ENCODE peak calls at places on chromosomes 4 and X, in six cellular contexts. H is thyroid gland; W is hepatocyte; R is effector memory CD4-positive, alpha-beta T cell; A is PC-3; B is pancreas. C is an unnamed sample.
A peak's percentile ranks its signal among the peaks of the same experiment; 100 is the strongest.

GRCh38 chr4:163495900-163496299 is 1.4 kb downstream of the TMA16 start:
- DNase-seq in H (no peak), W (no peak), R (no peak), A (no peak), B (no peak), C (no peak)

GRCh38 chr4:61773655-61774245 is 573.6 kb downstream of the ADGRL3 start:
- DNase-seq in H (no peak), W (no peak), R (no peak), A (no peak), B (no peak), C (no peak)

GRCh38 chrX:71652405-71652804 is 14.9 kb upstream of the LOC101059915 start:
- DNase-seq in H (peak; percentile 52), W (peak; percentile 64), R (peak; percentile 31), A (peak; percentile 72), B (peak; percentile 36), C (no peak)

GRCh38 chr4:184647391-184648101 is 1.7 kb downstream of the CASP3 start:
- DNase-seq in H (no peak), W (no peak), R (no peak), A (peak; percentile 35), B (no peak), C (no peak)

GRCh38 chr4:118005883-118006282 is 28.4 kb upstream of the NDST3 start:
- DNase-seq in H (no peak), W (no peak), R (no peak), A (no peak), B (no peak), C (no peak)

GRCh38 chr4:185742766-185743165 is 69.2 kb downstream of the SORBS2 start:
- DNase-seq in H (peak; percentile 75), W (no peak), R (no peak), A (peak; percentile 28), B (peak; percentile 68), C (no peak)

GRCh38 chr4:183797445-183798248 is 107.5 kb upstream of the STOX2 start:
- DNase-seq in H (peak; percentile 70), W (peak; percentile 65), R (no peak), A (no peak), B (peak; percentile 53), C (peak; percentile 71)

GRCh38 chr4:145066063-145066501 is 31.9 kb downstream of the ANAPC10 start:
- DNase-seq in H (no peak), W (peak; percentile 8), R (no peak), A (no peak), B (no peak), C (no peak)

GRCh38 chrX:1719270-1719669 is 104.4 kb downstream of the ASMT start:
- DNase-seq in H (no peak), W (no peak), R (no peak), A (peak; percentile 6), B (no peak), C (no peak)

GRCh38 chr4:41106694-41107419 is 107.5 kb downstream of the APBB2 start:
- DNase-seq in H (no peak), W (no peak), R (no peak), A (no peak), B (no peak), C (no peak)

GRCh38 chrX:96688789-96689188 is 4.1 kb downstream of the DIAPH2 start:
- DNase-seq in H (no peak), W (no peak), R (no peak), A (no peak), B (no peak), C (no peak)

GRCh38 chr4:125789018-125789417 is 474.3 kb downstream of the FAT4 start:
- DNase-seq in H (no peak), W (no peak), R (no peak), A (no peak), B (no peak), C (no peak)

GRCh38 chr4:124428648-124429047 is 283.9 kb downstream of the ANKRD50 start:
- DNase-seq in H (no peak), W (no peak), R (no peak), A (no peak), B (no peak), C (no peak)

GRCh38 chr4:76488905-76489798 is 54.1 kb downstream of the SHROOM3 start:
- DNase-seq in H (peak; percentile 17), W (no peak), R (no peak), A (no peak), B (no peak), C (no peak)

GRCh38 chr4:181564616-181565015 is 678.6 kb upstream of the TENM3 start:
- DNase-seq in H (no peak), W (no peak), R (no peak), A (no peak), B (no peak), C (no peak)

GRCh38 chr4:8703857-8704495 is 111.4 kb downstream of the CPZ start:
- DNase-seq in H (no peak), W (no peak), R (no peak), A (no peak), B (no peak), C (no peak)

GRCh38 chr4:38667005-38667771 is 3.2 kb downstream of the KLF3 start:
- DNase-seq in H (peak; percentile 73), W (peak; percentile 94), R (peak; percentile 53), A (peak; percentile 85), B (peak; percentile 88), C (peak; percentile 64)

GRCh38 chr4:21130606-21131005 is 430.3 kb downstream of the PACRGL start:
- DNase-seq in H (no peak), W (no peak), R (no peak), A (no peak), B (no peak), C (no peak)

GRCh38 chr4:60579335-60579734 is 620.8 kb upstream of the ADGRL3 start:
- DNase-seq in H (no peak), W (no peak), R (no peak), A (peak; percentile 85), B (no peak), C (no peak)

GRCh38 chrX:30015440-30015839 is 199.9 kb upstream of the MAGEB2 start:
- DNase-seq in H (no peak), W (no peak), R (no peak), A (no peak), B (no peak), C (no peak)

GRCh38 chr4:103264905-103265304 is 66.8 kb upstream of the CENPE start:
- DNase-seq in H (no peak), W (no peak), R (no peak), A (no peak), B (no peak), C (no peak)

GRCh38 chr4:64125354-64125753 is 283.9 kb downstream of the TECRL start:
- DNase-seq in H (no peak), W (no peak), R (no peak), A (no peak), B (no peak), C (no peak)

GRCh38 chrX:96889726-96890125 is 6.0 kb downstream of the RPA4 start:
- DNase-seq in H (no peak), W (no peak), R (no peak), A (no peak), B (no peak), C (no peak)

GRCh38 chr4:116015062-116015461 is 901.6 kb upstream of the NDST4 start:
- DNase-seq in H (no peak), W (no peak), R (no peak), A (no peak), B (no peak), C (no peak)

GRCh38 chr4:122783301-122784215 is 43.1 kb upstream of the FGF2 start:
- DNase-seq in H (peak; percentile 82), W (peak; percentile 17), R (no peak), A (peak; percentile 95), B (peak; percentile 55), C (peak; percentile 55)

GRCh38 chr4:158810487-158811215 is 41.8 kb downstream of the FNIP2 start:
- DNase-seq in H (peak; percentile 61), W (peak; percentile 83), R (no peak), A (peak; percentile 92), B (peak; percentile 59), C (no peak)

GRCh38 chr4:75002381-75002780 is 69.5 kb downstream of the PARM1 start:
- DNase-seq in H (no peak), W (no peak), R (no peak), A (peak; percentile 65), B (no peak), C (no peak)

GRCh38 chrX:48531359-48531954 is 8.1 kb upstream of the TBC1D25 start:
- DNase-seq in H (no peak), W (no peak), R (no peak), A (peak; percentile 80), B (no peak), C (no peak)

GRCh38 chrX:1086444-1087409 is 125.7 kb downstream of the CRLF2 start:
- DNase-seq in H (no peak), W (no peak), R (no peak), A (peak; percentile 57), B (no peak), C (no peak)

GRCh38 chrX:107701493-107702121 is 73.3 kb downstream of the PRPS1 start:
- DNase-seq in H (peak; percentile 60), W (no peak), R (no peak), A (no peak), B (no peak), C (no peak)

GRCh38 chrX:136353519-136354095 is 52.8 kb downstream of the ADGRG4 start:
- DNase-seq in H (no peak), W (no peak), R (no peak), A (peak; percentile 94), B (no peak), C (no peak)

GRCh38 chr4:107856901-107857300 is 32.2 kb downstream of the SGMS2 start:
- DNase-seq in H (no peak), W (no peak), R (no peak), A (no peak), B (no peak), C (no peak)
- H3K4me1 ChIP-seq in H (peaks cover 18% of the 10 kb centered on the region), W (peaks cover 12% of the 10 kb centered on the region), R (no peaks in the 10 kb centered on the region), A (peaks cover 22% of the 10 kb centered on the region), B (peaks cover 9% of the 10 kb centered on the region), C (no peaks in the 10 kb centered on the region)

GRCh38 chr4:1603413-1604135 is 80.5 kb downstream of the FAM53A start:
- DNase-seq in H (no peak), W (no peak), R (no peak), A (no peak), B (no peak), C (peak; percentile 36)
- H3K4me1 ChIP-seq in H (no peaks in the 10 kb centered on the region), W (no peaks in the 10 kb centered on the region), R (peaks cover 22% of the 10 kb centered on the region), A (peaks cover 19% of the 10 kb centered on the region), B (no peaks in the 10 kb centered on the region), C (no peaks in the 10 kb centered on the region)

DNA sequence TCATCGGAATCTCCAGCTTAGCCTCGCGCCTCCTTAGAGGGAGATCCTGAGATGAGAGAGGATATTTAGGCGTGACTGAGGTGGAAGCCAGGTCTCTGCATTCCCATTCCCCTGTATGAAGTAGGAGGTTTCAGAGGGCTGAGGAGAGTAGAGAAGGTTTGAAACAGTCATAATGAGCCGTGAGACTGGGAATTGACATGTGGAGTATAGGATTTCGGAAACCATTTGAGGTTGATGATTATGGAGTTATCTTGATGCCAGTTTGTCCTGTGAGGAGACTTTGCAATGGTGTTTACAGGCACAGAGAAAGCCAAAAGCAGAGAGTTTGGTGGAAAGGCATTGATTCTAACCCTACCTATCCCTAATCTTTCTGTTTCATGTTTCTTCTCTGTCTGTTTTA is 2.0 kb downstream of the CHST7 start:
- DNase-seq in H (no peak), W (no peak), R (no peak), A (peak; percentile 26), B (no peak), C (no peak)
- H3K4me1 ChIP-seq in H (peaks cover 5% of the 10 kb centered on the region), W (no peaks in the 10 kb centered on the region), R (peaks cover 12% of the 10 kb centered on the region), A (peaks cover 32% of the 10 kb centered on the region), B (no peaks in the 10 kb centered on the region), C (no peaks in the 10 kb centered on the region)

DNA sequence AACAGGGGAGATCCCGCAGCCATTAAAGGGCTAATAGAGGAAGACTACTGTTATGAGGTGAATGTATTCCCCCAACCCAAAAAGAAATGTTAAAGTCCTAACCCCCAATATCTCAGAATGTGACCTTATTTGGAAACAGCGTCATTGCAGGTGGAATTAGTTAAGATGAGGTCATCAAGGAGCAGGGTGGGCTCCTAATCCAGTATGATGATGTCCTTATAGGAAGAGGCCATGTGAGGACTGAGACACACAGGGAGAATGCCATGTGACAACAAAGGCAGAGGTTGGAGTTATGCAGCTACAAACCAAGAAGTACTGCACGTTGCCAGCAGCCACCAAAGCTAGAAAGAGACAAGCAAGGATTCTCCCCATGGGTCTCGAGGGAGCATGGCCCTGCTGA is 14.3 kb downstream of the SPP1 start:
- DNase-seq in H (no peak), W (no peak), R (no peak), A (no peak), B (no peak), C (no peak)
- H3K4me1 ChIP-seq in H (no peaks in the 10 kb centered on the region), W (no peaks in the 10 kb centered on the region), R (no peaks in the 10 kb centered on the region), A (no peaks in the 10 kb centered on the region), B (peaks cover 3% of the 10 kb centered on the region), C (no peaks in the 10 kb centered on the region)